ENCODE peak calls at places on chromosomes 5 and 9, in four cellular contexts. One of them, this sample, is unnamed.

GRCh38 chr9:134536101-134536900 is 105.3 kb upstream of the COL5A1 start:
- DNase-seq in dorsolateral prefrontal cortex: no peak
- DNase-seq in prostate gland: no peak
- DNase-seq in thoracic aorta: no peak
- DNase-seq in this sample: no peak

GRCh38 chr9:31824860-31825259 is 559.6 kb upstream of the ACO1 start:
- DNase-seq in prostate gland: no peak
- DNase-seq in thoracic aorta: no peak
- DNase-seq in dorsolateral prefrontal cortex: no peak
- DNase-seq in this sample: no peak

GRCh38 chr9:22379272-22379671 is 67.4 kb upstream of the DMRTA1 start:
- DNase-seq in thoracic aorta: no peak
- DNase-seq in dorsolateral prefrontal cortex: no peak
- DNase-seq in prostate gland: no peak
- DNase-seq in this sample: no peak

GRCh38 chr5:180201051-180201987 is 7.7 kb downstream of the RASGEF1C start:
- DNase-seq in thoracic aorta: no peak
- DNase-seq in prostate gland: no peak
- DNase-seq in dorsolateral prefrontal cortex: no peak
- DNase-seq in this sample: no peak

GRCh38 chr5:143002459-143003327 is 232.5 kb downstream of the ARHGAP26 start:
- DNase-seq in thoracic aorta: no peak
- DNase-seq in prostate gland: no peak
- DNase-seq in dorsolateral prefrontal cortex: no peak
- DNase-seq in this sample: no peak

GRCh38 chr5:55577353-55578060 is 42.7 kb upstream of the PLPP1 start:
- DNase-seq in thoracic aorta: no peak
- DNase-seq in prostate gland: peak
- DNase-seq in dorsolateral prefrontal cortex: no peak
- DNase-seq in this sample: peak

GRCh38 chr5:19342942-19343341 is 645.1 kb downstream of the CDH18 start:
- DNase-seq in prostate gland: no peak
- DNase-seq in thoracic aorta: no peak
- DNase-seq in dorsolateral prefrontal cortex: no peak
- DNase-seq in this sample: no peak

GRCh38 chr5:62376064-62376463 is 27.6 kb downstream of the DIMT1 start:
- DNase-seq in thoracic aorta: no peak
- DNase-seq in prostate gland: no peak
- DNase-seq in dorsolateral prefrontal cortex: no peak
- DNase-seq in this sample: no peak

GRCh38 chr9:35225677-35226076 is 63.9 kb downstream of the UNC13B start:
- DNase-seq in thoracic aorta: no peak
- DNase-seq in prostate gland: no peak
- DNase-seq in dorsolateral prefrontal cortex: no peak
- DNase-seq in this sample: no peak

GRCh38 chr5:173643964-173644363 is 27.5 kb upstream of the BOD1 start:
- DNase-seq in dorsolateral prefrontal cortex: peak
- DNase-seq in prostate gland: no peak
- DNase-seq in thoracic aorta: no peak
- DNase-seq in this sample: no peak

GRCh38 chr5:147507480-147508126 is 2.3 kb downstream of the DPYSL3 start:
- DNase-seq in thoracic aorta: no peak
- DNase-seq in prostate gland: no peak
- DNase-seq in dorsolateral prefrontal cortex: no peak
- DNase-seq in this sample: no peak

GRCh38 chr9:83294816-83295215 is 231.9 kb upstream of the RASEF start:
- DNase-seq in thoracic aorta: no peak
- DNase-seq in dorsolateral prefrontal cortex: no peak
- DNase-seq in prostate gland: no peak
- DNase-seq in this sample: no peak

GRCh38 chr5:139871624-139872023 is 76.0 kb downstream of the PSD2 start:
- DNase-seq in thoracic aorta: no peak
- DNase-seq in dorsolateral prefrontal cortex: no peak
- DNase-seq in prostate gland: no peak
- DNase-seq in this sample: no peak

GRCh38 chr9:134379774-134380431 is 53.6 kb downstream of the RXRA start:
- DNase-seq in dorsolateral prefrontal cortex: no peak
- DNase-seq in thoracic aorta: no peak
- DNase-seq in prostate gland: peak
- DNase-seq in this sample: no peak

GRCh38 chr9:81827616-81828296 is 100.5 kb upstream of the SPATA31D4 start:
- DNase-seq in thoracic aorta: no peak
- DNase-seq in dorsolateral prefrontal cortex: no peak
- DNase-seq in prostate gland: no peak
- DNase-seq in this sample: no peak

GRCh38 chr9:21995652-21996275 is 1.2 kb downstream of the CDKN2B-AS1 start:
- DNase-seq in prostate gland: no peak
- DNase-seq in dorsolateral prefrontal cortex: peak
- DNase-seq in thoracic aorta: no peak
- DNase-seq in this sample: no peak

GRCh38 chr5:172110921-172111873 is 76.8 kb downstream of the STK10 start:
- DNase-seq in prostate gland: no peak
- DNase-seq in dorsolateral prefrontal cortex: no peak
- DNase-seq in thoracic aorta: no peak
- DNase-seq in this sample: no peak

GRCh38 chr9:133534346-133535284 is at the start of gene ADAMTSL2:
- DNase-seq in dorsolateral prefrontal cortex: peak
- DNase-seq in thoracic aorta: no peak
- DNase-seq in prostate gland: peak
- DNase-seq in this sample: no peak

GRCh38 chr9:111038336-111039202 is at the start of gene LPAR1:
- DNase-seq in prostate gland: peak
- DNase-seq in dorsolateral prefrontal cortex: peak
- DNase-seq in thoracic aorta: no peak
- DNase-seq in this sample: no peak

GRCh38 chr5:92401492-92401891 is 1018.4 kb upstream of the ARRDC3 start:
- DNase-seq in prostate gland: no peak
- DNase-seq in thoracic aorta: no peak
- DNase-seq in dorsolateral prefrontal cortex: no peak
- DNase-seq in this sample: no peak

GRCh38 chr5:172719211-172719610 is 51.8 kb downstream of the DUSP1 start:
- DNase-seq in prostate gland: no peak
- DNase-seq in dorsolateral prefrontal cortex: no peak
- DNase-seq in thoracic aorta: no peak
- DNase-seq in this sample: no peak

GRCh38 chr5:148343049-148343413 is 7.7 kb downstream of the SPINK9 start:
- DNase-seq in prostate gland: no peak
- DNase-seq in dorsolateral prefrontal cortex: no peak
- DNase-seq in thoracic aorta: no peak
- DNase-seq in this sample: no peak

GRCh38 chr5:50580506-50580905 is 85.9 kb upstream of the PARP8 start:
- DNase-seq in thoracic aorta: no peak
- DNase-seq in prostate gland: no peak
- DNase-seq in dorsolateral prefrontal cortex: no peak
- DNase-seq in this sample: no peak

GRCh38 chr5:172052454-172053236 is 46.2 kb upstream of the FBXW11 start:
- DNase-seq in dorsolateral prefrontal cortex: peak
- DNase-seq in thoracic aorta: no peak
- DNase-seq in prostate gland: no peak
- DNase-seq in this sample: peak

GRCh38 chr5:111697215-111697614 is 59.8 kb downstream of the NREP start:
- DNase-seq in prostate gland: peak
- DNase-seq in dorsolateral prefrontal cortex: no peak
- DNase-seq in thoracic aorta: no peak
- DNase-seq in this sample: no peak

GRCh38 chr9:85723220-85723619 is 18.5 kb downstream of the AGTPBP1 start:
- DNase-seq in dorsolateral prefrontal cortex: no peak
- DNase-seq in prostate gland: no peak
- DNase-seq in thoracic aorta: no peak
- DNase-seq in this sample: no peak

GRCh38 chr5:68430282-68430681 is 214.7 kb downstream of the PIK3R1 start:
- DNase-seq in dorsolateral prefrontal cortex: no peak
- DNase-seq in prostate gland: no peak
- DNase-seq in thoracic aorta: no peak
- DNase-seq in this sample: no peak

GRCh38 chr5:81506900-81507588 is 113.1 kb upstream of the ACOT12 start:
- DNase-seq in prostate gland: peak
- DNase-seq in dorsolateral prefrontal cortex: peak
- DNase-seq in thoracic aorta: peak
- DNase-seq in this sample: peak

GRCh38 chr5:5103249-5103648 is 36.9 kb upstream of the ADAMTS16 start:
- DNase-seq in thoracic aorta: no peak
- DNase-seq in prostate gland: no peak
- DNase-seq in dorsolateral prefrontal cortex: no peak
- DNase-seq in this sample: no peak

GRCh38 chr9:70924905-70925547 is 196.4 kb downstream of the TRPM3 start:
- DNase-seq in thoracic aorta: peak
- DNase-seq in dorsolateral prefrontal cortex: no peak
- DNase-seq in prostate gland: peak
- DNase-seq in this sample: no peak

GRCh38 chr9:128389395-128390149 is 18.4 kb downstream of the URM1 start:
- DNase-seq in dorsolateral prefrontal cortex: no peak
- DNase-seq in prostate gland: no peak
- DNase-seq in thoracic aorta: no peak
- DNase-seq in this sample: no peak

DNA sequence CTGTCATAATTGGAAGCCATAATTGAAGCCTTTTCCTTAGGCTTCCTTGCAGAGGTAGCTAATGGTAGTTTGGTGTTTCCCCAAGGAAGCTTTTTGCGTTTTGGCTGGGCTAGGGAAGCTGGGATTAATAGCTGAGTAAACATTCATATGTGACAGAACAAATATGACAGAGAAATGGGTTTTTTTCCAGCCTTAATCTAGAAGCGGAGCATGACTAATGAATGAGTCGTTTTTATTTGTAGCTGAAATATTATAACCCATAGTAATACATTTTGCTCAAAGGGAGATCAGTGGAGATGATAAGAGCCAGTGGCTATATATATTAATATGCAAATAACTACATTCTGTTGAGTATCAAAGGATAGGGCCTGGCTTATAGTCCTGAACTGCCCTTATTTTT is 17.1 kb downstream of the HMGXB3 start:
- DNase-seq in dorsolateral prefrontal cortex: no peak
- DNase-seq in prostate gland: no peak
- DNase-seq in thoracic aorta: no peak
- DNase-seq in this sample: no peak
- H3K27ac ChIP-seq in dorsolateral prefrontal cortex: no peak
- H3K27ac ChIP-seq in prostate gland: peak
- H3K27ac ChIP-seq in thoracic aorta: peak
- H3K27ac ChIP-seq in this sample: no peak

GRCh38 chr5:98750693-98751092 is 22.8 kb upstream of the RGMB start:
- DNase-seq in dorsolateral prefrontal cortex: no peak
- DNase-seq in prostate gland: no peak
- DNase-seq in thoracic aorta: no peak
- DNase-seq in this sample: no peak
- TF ChIP-seq CTCF in dorsolateral prefrontal cortex: no peak
- TF ChIP-seq CTCF in prostate gland: no peak
- TF ChIP-seq CTCF in thoracic aorta: no peak
- TF ChIP-seq CTCF in this sample: peak

GRCh38 chr9:122904466-122904822 is 715 bp downstream of the RC3H2 start:
- DNase-seq in dorsolateral prefrontal cortex: no peak
- DNase-seq in thoracic aorta: no peak
- DNase-seq in prostate gland: no peak
- DNase-seq in this sample: no peak

GRCh38 chr9:122897969-122898368 is 7.2 kb downstream of the RC3H2 start:
- DNase-seq in prostate gland: no peak
- DNase-seq in dorsolateral prefrontal cortex: no peak
- DNase-seq in thoracic aorta: no peak
- DNase-seq in this sample: no peak

GRCh38 chr9:122904823-122905710 is at the start of gene RC3H2:
- DNase-seq in thoracic aorta: peak
- DNase-seq in dorsolateral prefrontal cortex: peak
- DNase-seq in prostate gland: peak
- DNase-seq in this sample: peak

DNA sequence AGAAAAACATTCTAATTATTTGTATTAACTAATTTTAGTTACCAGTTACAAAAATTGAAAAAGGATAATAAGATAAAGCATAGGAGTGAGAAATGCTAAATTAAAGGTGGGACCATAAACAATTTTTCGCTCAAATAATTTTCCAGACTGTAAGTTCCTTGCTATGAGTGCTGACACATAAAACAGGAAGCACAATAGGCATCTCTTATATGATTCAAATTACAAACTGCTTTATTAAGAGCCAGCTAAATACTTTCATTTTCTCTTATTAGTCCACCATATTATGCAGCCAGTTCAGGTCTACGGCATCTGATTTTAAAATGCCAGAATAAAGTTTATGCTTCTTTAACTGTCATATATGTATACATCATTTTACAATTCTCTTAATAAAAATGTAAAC is 4.4 kb downstream of the RC3H2 start:
- DNase-seq in dorsolateral prefrontal cortex: no peak
- DNase-seq in thoracic aorta: no peak
- DNase-seq in prostate gland: no peak
- DNase-seq in this sample: no peak
- H3K27ac ChIP-seq in dorsolateral prefrontal cortex: no peak
- H3K27ac ChIP-seq in thoracic aorta: no peak
- H3K27ac ChIP-seq in prostate gland: no peak
- H3K27ac ChIP-seq in this sample: no peak

DNA sequence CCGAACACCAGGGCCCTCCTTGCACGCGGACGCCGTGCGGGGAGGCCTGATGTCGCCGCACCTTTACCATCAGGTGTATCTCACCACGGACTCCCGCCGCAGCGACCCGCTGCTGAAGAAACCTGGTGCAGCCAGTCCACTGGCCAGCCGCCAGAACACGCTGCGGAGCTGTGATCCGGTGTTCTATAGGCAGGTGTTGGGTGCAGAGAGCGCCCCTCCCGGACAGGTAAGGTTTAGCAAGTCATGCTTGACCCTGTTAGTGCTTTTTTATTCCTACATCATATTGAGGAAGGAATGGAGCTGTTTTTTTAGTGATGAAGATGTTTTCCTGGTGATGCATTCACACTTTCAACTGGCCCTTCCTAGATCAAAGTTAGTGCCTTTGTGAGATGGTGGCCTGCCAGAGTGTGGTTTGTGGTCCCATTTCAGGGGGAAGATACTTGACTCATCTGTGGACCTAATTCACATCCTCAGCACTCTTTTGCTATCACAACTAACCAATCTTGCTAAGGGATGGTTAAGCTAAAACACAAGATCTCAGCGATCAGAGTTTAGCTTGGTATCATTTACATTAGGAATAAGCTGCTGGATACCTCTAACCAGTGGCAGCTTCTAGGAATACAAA is 2.7 kb downstream of the PCDHGC3 start:
- DNase-seq in dorsolateral prefrontal cortex: no peak
- DNase-seq in thoracic aorta: no peak
- DNase-seq in prostate gland: peak
- DNase-seq in this sample: peak
- TF ChIP-seq CTCF in dorsolateral prefrontal cortex: no peak
- TF ChIP-seq CTCF in thoracic aorta: no peak
- TF ChIP-seq CTCF in prostate gland: peak
- TF ChIP-seq CTCF in this sample: peak

This sample was measured in breast epithelium.